ENCODE peak calls at places on chromosomes 2 and 18, in five cellular contexts. S, Q, Z, Y and C are unnamed samples.

GRCh38 chr18:6521804-6522418 is 107.2 kb upstream of the L3MBTL4 start:
- DNase-seq in Z (peak), Y (no peak), Q (peak), S (peak), C (peak)

GRCh38 chr2:70923378-70924015 is 12.2 kb upstream of the ATP6V1B1 start:
- DNase-seq in S (peak), Z (no peak), Q (no peak), Y (no peak), C (no peak)

GRCh38 chr2:12978058-12978835 is 261.5 kb downstream of the TRIB2 start:
- DNase-seq in Q (no peak), Z (no peak), S (no peak), Y (no peak), C (no peak)

GRCh38 chr18:58591286-58591685 is 37.6 kb downstream of the ALPK2 start:
- DNase-seq in Z (no peak), S (no peak), Q (no peak), Y (no peak), C (no peak)

GRCh38 chr2:101139495-101139894 is 11.7 kb downstream of the TBC1D8 start:
- DNase-seq in S (no peak), Q (no peak), Z (no peak), Y (no peak), C (no peak)

GRCh38 chr18:8998481-8999217 is 103.8 kb upstream of the NDUFV2 start:
- DNase-seq in Q (no peak), Z (no peak), Y (no peak), S (no peak), C (no peak)

GRCh38 chr2:184692137-184692734 is 93.9 kb downstream of the ZNF804A start:
- DNase-seq in S (no peak), Q (no peak), Y (no peak), Z (no peak), C (peak)

GRCh38 chr2:51782874-51783765 is 751.2 kb upstream of the NRXN1 start:
- DNase-seq in Q (no peak), S (peak), Y (no peak), Z (no peak), C (no peak)

GRCh38 chr2:57510704-57511103 is 535.9 kb upstream of the VRK2 start:
- DNase-seq in S (no peak), Q (no peak), Y (no peak), Z (no peak), C (no peak)

GRCh38 chr2:55876425-55877084 is 47.0 kb downstream of the EFEMP1 start:
- DNase-seq in Y (no peak), Z (no peak), S (no peak), Q (no peak), C (no peak)

GRCh38 chr2:70069049-70069448 is 18.2 kb upstream of the PCBP1 start:
- DNase-seq in Q (no peak), S (no peak), Z (no peak), Y (peak), C (no peak)

GRCh38 chr18:58493516-58494253 is 135.2 kb downstream of the ALPK2 start:
- DNase-seq in Q (peak), S (peak), Y (peak), Z (peak), C (peak)

GRCh38 chr18:23307567-23308295 is 145.4 kb upstream of the RIOK3 start:
- DNase-seq in S (no peak), Z (no peak), Y (peak), Q (no peak), C (no peak)

GRCh38 chr18:13141209-13141608 is 77.4 kb upstream of the LDLRAD4 start:
- DNase-seq in Z (no peak), S (no peak), Y (no peak), Q (no peak), C (no peak)

GRCh38 chr2:29106980-29107388 is 8.2 kb upstream of the CLIP4 start:
- DNase-seq in Q (no peak), Y (no peak), S (no peak), Z (no peak), C (no peak)

GRCh38 chr2:239297142-239298125 is 103.4 kb downstream of the HDAC4 start:
- DNase-seq in Y (no peak), Q (no peak), Z (no peak), S (no peak), C (no peak)

GRCh38 chr2:26721267-26722032 is 28.9 kb downstream of the KCNK3 start:
- DNase-seq in Q (no peak), Y (no peak), Z (no peak), S (peak), C (no peak)

GRCh38 chr18:11859903-11860407 is 8.7 kb downstream of the CHMP1B start:
- DNase-seq in Q (peak), Z (no peak), S (peak), Y (no peak), C (no peak)
- TF ChIP-seq CTCF in Q (peak), Z (peak), S (peak), Y (no peak), C (peak)

GRCh38 chr2:105782123-105782522 is 37.4 kb downstream of the NCK2 start:
- DNase-seq in Y (no peak), Z (no peak), Q (no peak), S (no peak), C (no peak)

GRCh38 chr2:105783972-105784371 is 39.3 kb downstream of the NCK2 start:
- DNase-seq in S (no peak), Y (no peak), Z (no peak), Q (no peak), C (no peak)

GRCh38 chr2:105782646-105783045 is 37.9 kb downstream of the NCK2 start:
- DNase-seq in Q (no peak), Z (no peak), Y (no peak), S (no peak), C (no peak)

GRCh38 chr2:105784577-105784976 is 39.9 kb downstream of the NCK2 start:
- DNase-seq in S (no peak), Q (no peak), Z (no peak), Y (no peak), C (no peak)

DNA sequence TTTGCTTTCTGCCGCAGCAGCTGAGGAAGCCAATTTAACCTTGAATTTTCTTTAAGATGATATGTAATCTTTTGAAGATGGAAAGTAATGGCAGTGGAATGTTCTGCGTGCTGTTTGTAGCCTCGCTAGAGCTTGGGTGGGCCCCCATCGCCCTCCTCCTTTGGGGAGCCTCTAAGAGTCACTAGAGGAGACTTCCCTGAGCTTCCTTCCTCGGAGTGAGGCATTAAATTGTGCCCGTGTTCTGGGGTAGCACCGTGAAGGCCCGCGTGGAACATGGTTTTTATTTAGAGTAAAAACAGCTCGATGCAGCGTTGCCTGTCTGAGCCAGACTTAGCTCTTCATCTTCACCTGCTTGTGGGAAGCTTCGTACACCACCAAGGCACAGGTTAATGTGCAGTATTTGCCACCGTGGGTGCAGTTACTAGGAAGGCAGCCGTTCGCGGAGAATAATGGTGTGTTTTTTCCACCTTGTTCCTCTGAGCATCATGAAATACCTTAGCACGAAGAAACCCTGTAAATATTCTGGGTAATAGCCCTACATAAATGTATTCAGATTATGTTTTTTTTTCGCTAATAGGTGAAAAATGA is 38.5 kb downstream of the NCK2 start:
- DNase-seq in Z (no peak), S (no peak), Y (no peak), Q (no peak), C (no peak)
- H3K4me3 ChIP-seq in Z (no peak), S (no peak), Y (no peak), Q (no peak), C (no peak)

DNA sequence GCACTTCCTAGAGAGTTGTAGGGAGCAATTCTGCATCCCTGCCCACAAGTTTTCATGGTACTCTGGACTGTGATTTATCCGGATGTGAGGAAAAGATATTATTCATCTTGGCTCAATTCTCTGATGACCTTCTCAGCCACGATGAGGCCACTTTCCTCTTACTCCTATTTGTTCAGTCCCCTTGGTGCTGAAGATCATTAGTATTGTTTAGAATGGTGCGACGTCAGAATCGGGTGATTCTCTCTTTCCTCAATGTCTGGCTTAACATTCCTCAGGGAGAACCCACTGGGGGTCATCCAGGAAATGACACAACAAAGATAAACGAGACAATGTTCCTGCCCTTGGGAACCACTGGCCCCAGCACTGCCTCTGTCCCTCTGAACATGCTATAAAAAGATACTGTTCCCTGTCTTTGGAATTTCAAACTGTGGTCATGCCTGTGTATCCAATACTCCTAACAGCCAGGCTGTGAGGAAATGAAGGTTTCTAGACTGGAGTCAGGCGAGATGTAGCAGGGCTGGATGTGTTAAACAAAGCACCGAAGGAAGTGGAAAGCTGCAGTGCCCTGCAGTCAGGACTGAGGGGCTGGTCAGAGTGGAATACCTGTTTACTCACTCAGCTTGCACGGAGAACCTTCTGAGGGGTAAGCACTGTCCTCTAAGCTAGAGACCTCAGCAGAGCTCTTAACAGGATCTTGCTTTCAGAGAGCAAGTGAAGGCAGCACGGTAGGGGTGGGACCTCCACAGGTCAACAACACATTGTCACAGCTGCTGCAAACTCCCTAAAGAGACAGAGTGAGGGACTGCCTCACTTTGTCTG is 12.9 kb upstream of the GLI2 start:
- DNase-seq in Q (no peak), S (peak), Z (no peak), Y (no peak), C (peak)
- TF ChIP-seq CTCF in Q (no peak), S (no peak), Z (no peak), Y (no peak), C (no peak)

GRCh38 chr2:201114846-201115245 is 1.1 kb upstream of the CFLAR start:
- DNase-seq in Q (no peak), Z (no peak), S (no peak), Y (no peak), C (peak)
- H3K4me3 ChIP-seq in Q (no peak), Z (no peak), S (no peak), Y (peak), C (no peak)

DNA sequence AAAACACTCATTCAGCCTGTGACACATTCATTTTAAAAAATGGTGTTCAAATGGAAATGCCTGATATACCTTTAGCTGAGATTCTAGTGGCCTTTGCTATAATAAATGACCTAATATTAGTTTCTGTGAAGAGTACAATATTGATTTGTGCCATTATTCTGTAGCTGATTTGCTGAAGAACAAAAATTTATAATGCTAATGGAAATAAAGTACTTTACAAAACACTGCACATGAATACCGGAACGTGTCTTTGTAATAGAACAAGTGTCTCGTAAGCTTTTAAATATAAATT is 138.7 kb downstream of the WDR7 start:
- DNase-seq in Y (no peak), Z (no peak), Q (no peak), S (no peak), C (no peak)
- TF ChIP-seq CTCF in Y (no peak), Z (no peak), Q (no peak), S (no peak), C (no peak)

GRCh38 chr2:16238756-16239150 is 298.4 kb downstream of the MYCN start:
- DNase-seq in Z (no peak), Y (no peak), Q (no peak), S (no peak), C (no peak)
- H3K4me3 ChIP-seq in Z (no peak), Y (no peak), Q (no peak), S (no peak), C (no peak)

GRCh38 chr2:242020196-242021004 is 150.9 kb downstream of the RTP5 start:
- DNase-seq in Z (no peak), S (peak), Q (no peak), Y (no peak), C (no peak)
- TF ChIP-seq CTCF in Z (no peak), S (peak), Q (no peak), Y (no peak), C (no peak)

DNA sequence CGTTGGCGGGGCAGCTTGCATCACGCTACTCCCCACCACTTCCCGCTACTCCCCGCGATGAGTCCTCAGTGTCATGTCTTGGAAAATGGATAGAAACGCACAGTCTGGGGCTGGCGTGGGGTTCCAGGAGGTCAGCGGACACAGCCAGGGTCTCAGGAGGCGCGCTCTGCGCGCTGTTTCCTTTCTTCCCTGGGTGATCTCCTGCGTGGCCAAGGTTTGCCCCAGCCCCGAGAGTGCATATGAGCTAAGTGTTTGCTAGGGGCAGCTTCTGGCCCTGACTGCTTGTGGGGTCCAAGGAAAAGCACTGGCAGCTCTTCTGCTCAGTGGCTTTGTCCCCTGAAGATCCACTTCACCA is 2.7 kb upstream of the HS6ST1 start:
- DNase-seq in Q (no peak), Z (no peak), Y (no peak), S (no peak), C (no peak)
- H3K4me3 ChIP-seq in Q (no peak), Z (no peak), Y (no peak), S (peak), C (no peak)